ENCODE peak calls at places on chromosome 14, in eight cellular contexts. W is iris pigment epithelial cell; R is NCI-H226; Y is mesenchymal stem cell; F is stimulated activated CD4-positive, alpha-beta T cell treated with anti-CD3 and anti-CD28 coated beads, Interleukin-4, amount 100 ng/mL, for 24 hours; C is GM20000; Q is CD8-positive, alpha-beta memory T cell; Z is GM12865. K is an unnamed sample.

GRCh38 chr14:68937790-68938514 is 41.1 kb downstream of the ACTN1 start:
- DNase-seq in F (peak), R (peak), Y (no peak), C (no peak), Z (no peak), Q (no peak), W (no peak), K (no peak)

GRCh38 chr14:56195219-56195618 is 77.0 kb downstream of the PELI2 start:
- DNase-seq in Y (peak), W (no peak), C (no peak), F (no peak), Z (no peak), Q (no peak), R (no peak), K (no peak)

GRCh38 chr14:35482994-35483515 is 50.9 kb upstream of the INSM2 start:
- DNase-seq in W (no peak), Y (no peak), R (no peak), Q (no peak), F (no peak), Z (no peak), C (no peak), K (no peak)

GRCh38 chr14:53062856-53063255 is 90.3 kb downstream of the DDHD1 start:
- DNase-seq in R (no peak), Q (no peak), W (peak), F (no peak), C (no peak), Y (no peak), Z (no peak), K (no peak)

GRCh38 chr14:55942826-55943225 is 175.4 kb upstream of the PELI2 start:
- DNase-seq in R (no peak), F (no peak), Y (no peak), C (no peak), W (no peak), Q (no peak), Z (no peak), K (no peak)

GRCh38 chr14:59415836-59416620 is 49.2 kb downstream of the GPR135 start:
- DNase-seq in Z (no peak), Y (no peak), W (no peak), Q (no peak), R (no peak), F (no peak), C (no peak), K (no peak)

GRCh38 chr14:72451081-72451972 is 442.6 kb downstream of the DPF3 start:
- DNase-seq in Q (peak), R (no peak), C (peak), Y (peak), F (peak), Z (peak), W (no peak), K (no peak)

GRCh38 chr14:99413972-99414371 is 66.7 kb downstream of the SETD3 start:
- DNase-seq in R (no peak), C (no peak), Q (no peak), F (no peak), W (no peak), Y (no peak), Z (no peak), K (no peak)

GRCh38 chr14:92575061-92575772 is 61.6 kb downstream of the RIN3 start:
- DNase-seq in R (no peak), F (no peak), Y (no peak), Q (no peak), C (no peak), W (no peak), Z (no peak), K (no peak)

GRCh38 chr14:69045857-69046351 is 66.8 kb upstream of the ACTN1 start:
- DNase-seq in R (no peak), F (no peak), W (peak), Z (no peak), C (no peak), Q (no peak), Y (peak), K (no peak)

GRCh38 chr14:76938092-76938500 is 90.4 kb downstream of the IRF2BPL start:
- DNase-seq in Y (no peak), F (no peak), W (peak), R (no peak), Z (no peak), C (no peak), Q (no peak), K (no peak)

GRCh38 chr14:95062946-95063345 is 94.4 kb downstream of the DICER1 start:
- DNase-seq in F (no peak), R (no peak), Y (peak), Q (no peak), W (no peak), Z (no peak), C (no peak), K (no peak)

K was measured in H54.